ENCODE peak calls at places on chromosomes 4 and X, in six cellular contexts. X is HCT116, B is WTC11, V is HepG2, E is K562, T is H1. I is an unnamed sample.

GRCh38 chrX:153774576-153775292 is 6.1 kb upstream of the SRPK3 start:
- DNase-seq in E (no peak), X (no peak), T (no peak), B (no peak), V (no peak), I (no peak)

GRCh38 chr4:13701937-13702446 is 74.5 kb upstream of the BOD1L1 start:
- DNase-seq in X (peak), E (no peak), V (peak), B (no peak), T (no peak), I (no peak)

GRCh38 chrX:38233891-38234807 is 13.5 kb upstream of the SRPX start:
- DNase-seq in B (no peak), V (no peak), E (no peak), X (no peak), T (no peak), I (no peak)

GRCh38 chr4:113179091-113179490 is 129.6 kb downstream of the ANK2 start:
- DNase-seq in B (no peak), E (no peak), V (no peak), T (no peak), X (no peak), I (no peak)

GRCh38 chr4:56129431-56129861 is 180.7 kb downstream of the CEP135 start:
- DNase-seq in V (peak), E (peak), X (peak), B (peak), T (no peak), I (peak)

GRCh38 chrX:100649550-100650356 is 5.8 kb downstream of the SRPX2 start:
- DNase-seq in V (peak), T (no peak), B (peak), X (no peak), E (no peak), I (no peak)

GRCh38 chr4:40980318-40980883 is 230.6 kb downstream of the NSUN7 start:
- DNase-seq in B (no peak), V (peak), T (no peak), E (no peak), X (no peak), I (peak)

GRCh38 chrX:49230500-49231232 is 2.5 kb downstream of the CACNA1F start:
- DNase-seq in E (peak), B (peak), T (no peak), X (no peak), V (peak), I (no peak)

GRCh38 chr4:170214731-170215130 is 125.0 kb upstream of the AADAT start:
- DNase-seq in X (no peak), B (no peak), E (no peak), T (no peak), V (no peak), I (no peak)

GRCh38 chr4:103692615-103693014 is 27.2 kb downstream of the TACR3 start:
- DNase-seq in E (no peak), B (no peak), X (no peak), V (no peak), T (no peak), I (no peak)

GRCh38 chrX:136627381-136627780 is 20.6 kb upstream of the CD40LG start:
- DNase-seq in E (no peak), T (no peak), X (no peak), B (no peak), V (no peak), I (no peak)

GRCh38 chr4:118957683-118958082 is 69.0 kb downstream of the SYNPO2 start:
- DNase-seq in V (no peak), E (no peak), B (no peak), X (no peak), T (no peak), I (no peak)

GRCh38 chr4:83855044-83855443 is 319.1 kb downstream of the GPAT3 start:
- DNase-seq in X (peak), B (no peak), E (no peak), V (peak), T (no peak), I (no peak)

GRCh38 chr4:140800686-140801085 is 44.5 kb upstream of the TBC1D9 start:
- DNase-seq in X (no peak), B (no peak), T (no peak), E (no peak), V (no peak), I (no peak)

GRCh38 chrX:132708529-132708928 is 219.7 kb upstream of the MBNL3 start:
- DNase-seq in X (no peak), T (no peak), V (no peak), B (no peak), E (no peak), I (no peak)

GRCh38 chr4:117455088-117455487 is 369.7 kb upstream of the TRAM1L1 start:
- DNase-seq in T (no peak), X (no peak), E (no peak), V (no peak), B (no peak), I (no peak)

GRCh38 chr4:67687639-67688038 is 13.3 kb downstream of the UBA6 start:
- DNase-seq in B (no peak), V (no peak), T (no peak), E (no peak), X (no peak), I (no peak)

GRCh38 chr4:3831529-3832150 is 65.5 kb downstream of the ADRA2C start:
- DNase-seq in T (no peak), E (no peak), X (no peak), V (no peak), B (no peak), I (no peak)

GRCh38 chr4:98092833-98093439 is 50.3 kb downstream of the STPG2 start:
- DNase-seq in B (no peak), E (no peak), V (peak), T (no peak), X (peak), I (no peak)

GRCh38 chr4:11338990-11339782 is 89.5 kb downstream of the HS3ST1 start:
- DNase-seq in B (no peak), X (no peak), E (no peak), V (no peak), T (no peak), I (no peak)

GRCh38 chr4:94577136-94577535 is 125.4 kb downstream of the PDLIM5 start:
- DNase-seq in B (peak), V (no peak), E (no peak), T (no peak), X (no peak), I (no peak)

GRCh38 chr4:164056426-164057142 is 562.1 kb downstream of the TMA16 start:
- DNase-seq in V (no peak), B (no peak), T (no peak), E (no peak), X (no peak), I (no peak)

GRCh38 chr4:101211146-101211553 is 136.2 kb downstream of the PPP3CA start:
- DNase-seq in T (no peak), X (no peak), E (no peak), V (peak), B (no peak), I (no peak)

GRCh38 chr4:186104114-186104894 is at the start of gene FAM149A:
- DNase-seq in B (peak), V (no peak), E (no peak), T (no peak), X (peak), I (peak)

GRCh38 chrX:40849906-40850672 is 114.7 kb upstream of the MED14 start:
- DNase-seq in B (no peak), V (no peak), X (no peak), T (no peak), E (no peak), I (no peak)

GRCh38 chr4:153467897-153468262 is 1.7 kb downstream of the TMEM131L start:
- DNase-seq in T (no peak), B (no peak), X (no peak), V (no peak), E (no peak), I (no peak)

GRCh38 chrX:18906286-18906685 is 77.6 kb downstream of the PHKA2 start:
- DNase-seq in B (no peak), V (no peak), T (no peak), E (no peak), X (no peak), I (no peak)

GRCh38 chrX:101485212-101486064 is at the start of gene ARMCX4:
- DNase-seq in E (no peak), B (peak), T (peak), V (no peak), X (no peak), I (no peak)

GRCh38 chr4:104494822-104495559 is at the start of gene CXXC4:
- DNase-seq in B (peak), X (peak), T (peak), E (peak), V (peak), I (peak)

GRCh38 chr4:84804126-84804525 is 162.4 kb downstream of the WDFY3 start:
- DNase-seq in B (no peak), T (no peak), E (no peak), X (no peak), V (no peak), I (no peak)

GRCh38 chr4:2837904-2838496 is 5.6 kb upstream of the ADD1 start:
- DNase-seq in T (no peak), B (no peak), X (no peak), E (no peak), V (no peak), I (no peak)

GRCh38 chrX:100409316-100410082 is 574 bp downstream of the PCDH19 start:
- DNase-seq in V (no peak), B (peak), T (no peak), E (no peak), X (no peak), I (peak)

GRCh38 chrX:46587753-46588171 is 14.2 kb downstream of the CHST7 start:
- DNase-seq in X (no peak), V (no peak), T (no peak), E (no peak), B (no peak), I (no peak)

GRCh38 chrX:7047951-7048350 is 99.6 kb upstream of the STS start:
- DNase-seq in E (no peak), V (no peak), X (no peak), B (no peak), T (no peak), I (no peak)

GRCh38 chr4:87516683-87517082 is 12.5 kb downstream of the SPARCL1 start:
- DNase-seq in E (no peak), T (no peak), B (no peak), X (no peak), V (no peak), I (no peak)

GRCh38 chr4:107740950-107741701 is 21.1 kb upstream of the PAPSS1 start:
- DNase-seq in V (no peak), T (no peak), B (no peak), X (no peak), E (no peak), I (peak)

GRCh38 chrX:103360092-103360491 is 3.8 kb downstream of the TCEAL9 start:
- DNase-seq in B (no peak), X (no peak), T (no peak), E (peak), V (no peak), I (no peak)

GRCh38 chrX:103360916-103361315 is 4.6 kb downstream of the TCEAL9 start:
- DNase-seq in E (no peak), B (no peak), T (no peak), V (no peak), X (no peak), I (no peak)

GRCh38 chrX:103357871-103358270 is 1.6 kb downstream of the TCEAL9 start:
- DNase-seq in T (no peak), X (no peak), E (no peak), V (no peak), B (no peak), I (no peak)

GRCh38 chrX:103356023-103356798 is at the start of gene TCEAL9:
- DNase-seq in E (peak), V (peak), T (no peak), B (peak), X (peak), I (peak)

GRCh38 chrX:103356897-103357296 is 591 bp downstream of the TCEAL9 start:
- DNase-seq in E (peak), X (no peak), V (no peak), T (no peak), B (no peak), I (no peak)
- TF ChIP-seq SP1 in E (no peak), X (no peak), V (no peak), T (no peak), B (no peak), I (no peak)

GRCh38 chr4:168791376-168791775 is 218.7 kb downstream of the CBR4 start:
- DNase-seq in X (no peak), T (no peak), V (no peak), E (no peak), B (no peak), I (no peak)

GRCh38 chr4:168784786-168785461 is 225.1 kb downstream of the CBR4 start:
- DNase-seq in X (no peak), T (no peak), B (no peak), V (no peak), E (no peak), I (no peak)

GRCh38 chr4:168787334-168787733 is 222.7 kb downstream of the CBR4 start:
- DNase-seq in T (no peak), E (no peak), X (no peak), V (no peak), B (no peak), I (no peak)

GRCh38 chr4:168790898-168791297 is 219.2 kb downstream of the CBR4 start:
- DNase-seq in T (no peak), X (no peak), E (no peak), B (no peak), V (no peak), I (no peak)

DNA sequence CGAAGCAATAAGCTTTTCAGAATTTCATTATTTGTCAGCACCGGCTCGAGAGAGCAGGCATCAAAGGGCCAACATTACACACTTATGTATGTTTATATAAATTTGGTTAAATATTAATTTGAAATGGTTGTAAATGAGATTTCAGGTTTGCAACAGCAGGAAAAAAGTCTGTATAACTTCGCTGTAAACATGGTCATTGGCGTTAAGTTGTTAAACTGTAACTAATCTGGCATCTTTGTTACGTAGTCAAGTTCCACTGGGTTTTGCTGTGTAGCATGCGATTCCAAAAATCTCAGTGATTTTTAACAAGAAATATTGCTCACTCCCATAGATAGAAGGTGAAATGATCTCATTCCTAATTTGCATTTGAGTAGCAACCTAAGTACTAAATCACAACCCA is 222.3 kb downstream of the CBR4 start:
- DNase-seq in V (no peak), X (no peak), B (no peak), T (no peak), E (no peak), I (no peak)
- TF ChIP-seq SP1 in V (no peak), X (no peak), B (no peak), T (no peak), E (no peak), I (no peak)

GRCh38 chrX:50707376-50707775 is 106.6 kb downstream of the SHROOM4 start:
- DNase-seq in E (no peak), B (no peak), T (no peak), X (no peak), V (no peak), I (no peak)
- TF ChIP-seq SP1 in E (no peak), B (no peak), T (no peak), X (no peak), V (no peak), I (no peak)

GRCh38 chr4:176422031-176422430 is 102.3 kb downstream of the SPCS3 start:
- DNase-seq in E (no peak), B (no peak), X (no peak), T (no peak), V (no peak), I (no peak)
- TF ChIP-seq SP1 in E (no peak), B (no peak), X (no peak), T (no peak), V (no peak), I (no peak)

GRCh38 chr4:184215709-184216328 is 1.9 kb downstream of the ENPP6 start:
- DNase-seq in T (no peak), E (no peak), X (no peak), V (no peak), B (no peak), I (no peak)
- TF ChIP-seq SP1 in T (no peak), E (no peak), X (no peak), V (no peak), B (no peak), I (no peak)

GRCh38 chr4:7426525-7427171 is 8.1 kb downstream of the PSAPL1 start:
- DNase-seq in X (no peak), V (no peak), E (no peak), B (peak), T (no peak), I (no peak)
- TF ChIP-seq SP1 in X (no peak), V (no peak), E (no peak), B (no peak), T (no peak), I (no peak)

DNA sequence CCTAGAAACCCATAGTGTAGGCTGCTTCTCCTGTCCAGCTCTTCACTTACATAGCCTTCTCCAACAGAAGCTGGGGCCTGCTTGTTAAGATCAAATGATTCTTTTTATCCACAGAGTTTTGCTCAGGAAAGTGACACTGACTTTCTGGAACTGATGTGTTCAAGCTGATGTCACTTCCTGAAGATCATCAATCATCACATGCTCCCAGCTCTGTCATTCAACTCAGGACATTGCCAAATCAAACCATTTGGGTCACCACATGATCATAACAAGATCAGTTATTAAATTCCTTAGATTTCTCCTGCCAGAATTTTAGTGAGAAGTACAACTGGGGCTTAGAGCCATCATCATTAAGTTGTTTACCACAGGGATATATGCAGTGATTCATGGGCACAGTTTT is 39.4 kb downstream of the GLRA3 start:
- DNase-seq in E (no peak), T (no peak), B (no peak), V (no peak), X (no peak), I (no peak)
- TF ChIP-seq SP1 in E (no peak), T (no peak), B (no peak), V (no peak), X (no peak), I (no peak)

DNA sequence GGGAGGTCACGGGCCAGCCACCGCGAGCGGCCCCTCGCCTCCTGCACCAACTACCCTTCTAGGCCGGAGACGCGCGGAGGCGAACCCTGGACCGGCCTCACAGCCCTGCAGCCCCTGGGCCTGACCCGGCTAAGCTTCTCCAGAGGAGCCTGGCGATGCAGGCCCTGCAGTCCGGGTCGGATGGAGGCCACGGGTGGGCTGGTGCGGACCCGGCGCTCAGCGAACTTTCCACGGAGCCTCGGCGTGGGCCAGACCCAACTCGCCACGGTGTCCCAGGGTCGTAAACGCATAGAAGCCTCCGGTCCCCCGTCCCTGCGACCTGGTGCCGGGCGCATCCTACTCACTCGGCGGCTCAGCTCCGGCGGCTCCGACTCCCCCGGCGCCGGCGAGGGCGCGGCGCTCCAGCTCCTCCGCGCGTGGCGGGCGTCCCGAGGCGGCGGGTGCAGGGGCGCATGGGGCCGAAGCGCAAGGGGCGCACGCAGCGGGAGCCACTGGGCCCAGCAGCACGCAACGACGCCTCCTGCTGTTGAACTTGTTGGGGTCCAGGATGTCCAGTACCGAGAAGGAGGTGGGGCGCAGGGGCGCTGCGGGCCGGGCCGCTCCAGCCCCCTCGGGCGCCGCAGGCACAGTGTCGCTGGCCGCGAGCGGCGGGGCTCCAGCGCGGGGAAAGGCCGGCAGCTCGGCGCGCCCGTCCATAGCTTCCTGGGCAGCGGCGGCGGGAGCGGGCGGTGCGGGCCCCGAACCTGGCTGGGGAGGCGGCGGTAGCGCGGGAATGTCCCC is 416 bp downstream of the NKX1-1 start:
- DNase-seq in T (no peak), X (no peak), E (no peak), V (no peak), B (no peak), I (no peak)
- TF ChIP-seq SP1 in T (no peak), X (no peak), E (no peak), V (no peak), B (no peak), I (no peak)